ENCODE peak calls at places on chromosomes 2 and 18, in four cellular contexts. One of them, this sample, is unnamed.

GRCh38 chr2:854460-854859 is 96.2 kb upstream of the SNTG2 start:
- DNase-seq in epithelial cell of esophagus: no peak
- DNase-seq in HL-60: no peak
- DNase-seq in dorsolateral prefrontal cortex: no peak
- DNase-seq in this sample: peak

GRCh38 chr18:12102136-12102842 is 8.6 kb downstream of the ANKRD62 start:
- DNase-seq in epithelial cell of esophagus: no peak
- DNase-seq in HL-60: no peak
- DNase-seq in dorsolateral prefrontal cortex: no peak
- DNase-seq in this sample: no peak

GRCh38 chr18:54296017-54296416 is 26.7 kb downstream of the POLI start:
- DNase-seq in epithelial cell of esophagus: peak
- DNase-seq in HL-60: no peak
- DNase-seq in dorsolateral prefrontal cortex: no peak
- DNase-seq in this sample: no peak

GRCh38 chr2:26352892-26353291 is 6.3 kb upstream of the ADGRF3 start:
- DNase-seq in epithelial cell of esophagus: peak
- DNase-seq in HL-60: no peak
- DNase-seq in dorsolateral prefrontal cortex: no peak
- DNase-seq in this sample: no peak

GRCh38 chr2:204625135-204625534 is 79.9 kb downstream of the PARD3B start:
- DNase-seq in epithelial cell of esophagus: peak
- DNase-seq in HL-60: no peak
- DNase-seq in dorsolateral prefrontal cortex: no peak
- DNase-seq in this sample: peak

GRCh38 chr2:130327703-130328527 is 14.8 kb upstream of the IMP4 start:
- DNase-seq in epithelial cell of esophagus: peak
- DNase-seq in HL-60: no peak
- DNase-seq in dorsolateral prefrontal cortex: no peak
- DNase-seq in this sample: no peak

GRCh38 chr2:241774419-241775222 is 2.0 kb upstream of the GAL3ST2 start:
- DNase-seq in epithelial cell of esophagus: peak
- DNase-seq in HL-60: no peak
- DNase-seq in dorsolateral prefrontal cortex: no peak
- DNase-seq in this sample: peak

GRCh38 chr2:199851886-199852285 is 894 bp upstream of the FTCDNL1 start:
- DNase-seq in epithelial cell of esophagus: no peak
- DNase-seq in HL-60: no peak
- DNase-seq in dorsolateral prefrontal cortex: no peak
- DNase-seq in this sample: no peak

GRCh38 chr2:168935810-168936581 is 34.9 kb downstream of the G6PC2 start:
- DNase-seq in epithelial cell of esophagus: peak
- DNase-seq in HL-60: no peak
- DNase-seq in dorsolateral prefrontal cortex: no peak
- DNase-seq in this sample: no peak

GRCh38 chr2:150528861-150529801 is 41.7 kb upstream of the RND3 start:
- DNase-seq in epithelial cell of esophagus: peak
- DNase-seq in HL-60: no peak
- DNase-seq in dorsolateral prefrontal cortex: no peak
- DNase-seq in this sample: no peak

GRCh38 chr18:63197246-63197791 is 122.2 kb downstream of the BCL2 start:
- DNase-seq in epithelial cell of esophagus: no peak
- DNase-seq in HL-60: peak
- DNase-seq in dorsolateral prefrontal cortex: no peak
- DNase-seq in this sample: no peak

GRCh38 chr18:58501033-58501432 is 127.9 kb downstream of the ALPK2 start:
- DNase-seq in epithelial cell of esophagus: no peak
- DNase-seq in HL-60: no peak
- DNase-seq in dorsolateral prefrontal cortex: no peak
- DNase-seq in this sample: no peak

GRCh38 chr18:48629730-48630324 is 91.0 kb downstream of the CTIF start:
- DNase-seq in epithelial cell of esophagus: peak
- DNase-seq in HL-60: no peak
- DNase-seq in dorsolateral prefrontal cortex: no peak
- DNase-seq in this sample: no peak

GRCh38 chr2:185127412-185127811 is 529.1 kb downstream of the ZNF804A start:
- DNase-seq in epithelial cell of esophagus: peak
- DNase-seq in HL-60: no peak
- DNase-seq in dorsolateral prefrontal cortex: no peak
- DNase-seq in this sample: no peak

GRCh38 chr18:58213445-58213844 is 169.4 kb downstream of the NEDD4L start:
- DNase-seq in epithelial cell of esophagus: peak
- DNase-seq in HL-60: peak
- DNase-seq in dorsolateral prefrontal cortex: no peak
- DNase-seq in this sample: peak

GRCh38 chr2:219965287-219965870 is 337.9 kb downstream of the SLC4A3 start:
- DNase-seq in epithelial cell of esophagus: peak
- DNase-seq in HL-60: no peak
- DNase-seq in dorsolateral prefrontal cortex: no peak
- DNase-seq in this sample: no peak

GRCh38 chr2:8431446-8432125 is 250.3 kb upstream of the ID2 start:
- DNase-seq in epithelial cell of esophagus: no peak
- DNase-seq in HL-60: no peak
- DNase-seq in dorsolateral prefrontal cortex: no peak
- DNase-seq in this sample: no peak

GRCh38 chr18:31101148-31102019 is 837 bp downstream of the DSC2 start:
- DNase-seq in epithelial cell of esophagus: peak
- DNase-seq in HL-60: peak
- DNase-seq in dorsolateral prefrontal cortex: peak
- DNase-seq in this sample: peak

GRCh38 chr18:31099490-31100230 is 2.6 kb downstream of the DSC2 start:
- DNase-seq in epithelial cell of esophagus: no peak
- DNase-seq in HL-60: no peak
- DNase-seq in dorsolateral prefrontal cortex: no peak
- DNase-seq in this sample: peak

GRCh38 chr18:31098878-31099277 is 3.3 kb downstream of the DSC2 start:
- DNase-seq in epithelial cell of esophagus: no peak
- DNase-seq in HL-60: no peak
- DNase-seq in dorsolateral prefrontal cortex: no peak
- DNase-seq in this sample: no peak

GRCh38 chr18:31102020-31102684 is at the start of gene DSC2:
- DNase-seq in epithelial cell of esophagus: peak
- DNase-seq in HL-60: no peak
- DNase-seq in dorsolateral prefrontal cortex: no peak
- DNase-seq in this sample: peak

GRCh38 chr18:31100598-31101147 is 1.5 kb downstream of the DSC2 start:
- DNase-seq in epithelial cell of esophagus: peak
- DNase-seq in HL-60: no peak
- DNase-seq in dorsolateral prefrontal cortex: no peak
- DNase-seq in this sample: peak
- H3K4me3 ChIP-seq in epithelial cell of esophagus: peak
- H3K4me3 ChIP-seq in HL-60: peak
- H3K4me3 ChIP-seq in dorsolateral prefrontal cortex: peak
- H3K4me3 ChIP-seq in this sample: peak

GRCh38 chr2:106581276-106581675 is 94.1 kb downstream of the CD8B2 start:
- DNase-seq in epithelial cell of esophagus: no peak
- DNase-seq in HL-60: no peak
- DNase-seq in dorsolateral prefrontal cortex: no peak
- DNase-seq in this sample: no peak

GRCh38 chr2:106580241-106580640 is 93.1 kb downstream of the CD8B2 start:
- DNase-seq in epithelial cell of esophagus: no peak
- DNase-seq in HL-60: no peak
- DNase-seq in dorsolateral prefrontal cortex: no peak
- DNase-seq in this sample: no peak

GRCh38 chr2:106584304-106584954 is 97.3 kb downstream of the CD8B2 start:
- DNase-seq in epithelial cell of esophagus: no peak
- DNase-seq in HL-60: no peak
- DNase-seq in dorsolateral prefrontal cortex: no peak
- DNase-seq in this sample: no peak

GRCh38 chr2:106581755-106582430 is 94.7 kb downstream of the CD8B2 start:
- DNase-seq in epithelial cell of esophagus: peak
- DNase-seq in HL-60: peak
- DNase-seq in dorsolateral prefrontal cortex: no peak
- DNase-seq in this sample: peak

GRCh38 chr2:106582431-106583143 is 95.4 kb downstream of the CD8B2 start:
- DNase-seq in epithelial cell of esophagus: peak
- DNase-seq in HL-60: peak
- DNase-seq in dorsolateral prefrontal cortex: peak
- DNase-seq in this sample: peak
- H3K4me3 ChIP-seq in epithelial cell of esophagus: peak
- H3K4me3 ChIP-seq in HL-60: no peak
- H3K4me3 ChIP-seq in dorsolateral prefrontal cortex: peak
- H3K4me3 ChIP-seq in this sample: peak

GRCh38 chr2:145022021-145022670 is 502.2 kb upstream of the ZEB2 start:
- DNase-seq in epithelial cell of esophagus: no peak
- DNase-seq in HL-60: no peak
- DNase-seq in dorsolateral prefrontal cortex: no peak
- DNase-seq in this sample: no peak
- H3K4me3 ChIP-seq in epithelial cell of esophagus: no peak
- H3K4me3 ChIP-seq in HL-60: no peak
- H3K4me3 ChIP-seq in dorsolateral prefrontal cortex: no peak
- H3K4me3 ChIP-seq in this sample: no peak

GRCh38 chr2:127024769-127025356 is 82.1 kb downstream of the BIN1 start:
- DNase-seq in epithelial cell of esophagus: peak
- DNase-seq in HL-60: no peak
- DNase-seq in dorsolateral prefrontal cortex: no peak
- DNase-seq in this sample: peak
- H3K4me3 ChIP-seq in epithelial cell of esophagus: peak
- H3K4me3 ChIP-seq in HL-60: no peak
- H3K4me3 ChIP-seq in dorsolateral prefrontal cortex: peak
- H3K4me3 ChIP-seq in this sample: peak

This sample was measured in colonic mucosa.